ENCODE peak calls at places on chromosomes 5 and 9, in eight cellular contexts. T, G, F, D, Z, P, K and S are unnamed samples.

GRCh38 chr9:127868278-127868903 is 9.1 kb downstream of the AK1 start:
- DNase-seq in G (no peak), P (no peak), Z (no peak), F (no peak), K (no peak), D (no peak), T (no peak), S (no peak)

GRCh38 chr5:125394661-125395280 is 648.3 kb upstream of the ZNF608 start:
- DNase-seq in D (no peak), F (peak; percentile 40), K (no peak), G (no peak), P (no peak), T (no peak), Z (no peak), S (no peak)

GRCh38 chr5:100464418-100464817 is 70.8 kb upstream of the FAM174A start:
- DNase-seq in P (no peak), T (peak; percentile 72), F (peak; percentile 81), Z (no peak), K (no peak), G (no peak), D (no peak), S (peak; percentile 64)

GRCh38 chr5:84597904-84598303 is 213.2 kb upstream of the EDIL3 start:
- DNase-seq in F (no peak), T (no peak), D (no peak), G (no peak), P (no peak), Z (no peak), K (no peak), S (no peak)

GRCh38 chr5:172407861-172408260 is 46.5 kb downstream of the SH3PXD2B start:
- DNase-seq in D (no peak), P (no peak), K (no peak), G (no peak), Z (no peak), F (peak; percentile 85), T (peak; percentile 39), S (peak; percentile 19)

GRCh38 chr9:98445576-98445975 is 190.1 kb upstream of the TBC1D2 start:
- DNase-seq in G (no peak), F (no peak), P (no peak), Z (no peak), K (no peak), T (no peak), D (no peak), S (no peak)

GRCh38 chr9:128637656-128638055 is 19.0 kb downstream of the DYNC2I2 start:
- DNase-seq in K (no peak), F (peak; percentile 26), Z (no peak), P (no peak), T (peak; percentile 52), G (peak; percentile 2), D (no peak), S (no peak)

GRCh38 chr5:133705331-133705730 is 93.0 kb upstream of the FSTL4 start:
- DNase-seq in P (no peak), G (no peak), D (no peak), Z (no peak), K (no peak), F (no peak), T (no peak), S (no peak)

GRCh38 chr5:67166460-67166871 is 30.1 kb downstream of the CD180 start:
- DNase-seq in Z (no peak), K (no peak), P (no peak), G (peak; percentile 66), D (no peak), F (no peak), T (no peak), S (no peak)

GRCh38 chr9:13690595-13690994 is 411.1 kb upstream of the MPDZ start:
- DNase-seq in G (no peak), F (no peak), D (no peak), Z (no peak), K (no peak), P (no peak), T (peak; percentile 36), S (no peak)

GRCh38 chr5:169702726-169703481 is 65.8 kb downstream of the DOCK2 start:
- DNase-seq in T (peak; percentile 25), P (no peak), Z (no peak), D (no peak), K (no peak), G (no peak), F (peak; percentile 32), S (no peak)

GRCh38 chr5:169705322-169705721 is 68.2 kb downstream of the DOCK2 start:
- DNase-seq in F (no peak), K (no peak), D (no peak), G (no peak), P (no peak), T (no peak), Z (no peak), S (no peak)

GRCh38 chr5:169703803-169704202 is 66.7 kb downstream of the DOCK2 start:
- DNase-seq in G (no peak), Z (no peak), T (no peak), F (no peak), K (no peak), P (no peak), D (no peak), S (no peak)

GRCh38 chr5:169700611-169701010 is 63.5 kb downstream of the DOCK2 start:
- DNase-seq in D (no peak), F (no peak), T (no peak), G (no peak), Z (no peak), P (no peak), K (no peak), S (no peak)

DNA sequence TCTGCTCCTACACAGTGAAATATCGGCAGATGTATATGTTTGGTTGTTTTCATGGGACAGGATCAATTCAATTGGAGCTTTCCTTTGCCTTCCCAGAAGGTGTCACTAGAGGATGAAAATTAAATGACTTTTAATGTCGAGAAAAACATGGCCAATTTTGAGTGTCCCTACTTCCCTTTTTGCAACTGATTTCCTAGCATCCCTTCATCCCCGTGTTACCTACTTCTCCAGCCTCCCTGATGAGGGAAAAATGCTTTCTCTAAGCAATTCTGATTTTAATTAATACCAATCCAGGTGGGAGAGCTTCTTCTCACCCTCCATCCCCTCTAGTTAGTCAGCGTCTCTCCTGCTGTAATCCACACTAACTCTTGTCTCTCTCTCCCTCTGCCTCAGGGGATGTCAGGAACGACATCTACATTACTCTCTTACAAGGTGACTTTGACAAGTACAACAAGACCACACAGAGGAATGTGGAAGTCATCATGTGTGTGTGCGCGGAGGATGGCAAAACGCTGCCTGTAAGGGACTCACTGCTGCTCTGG is 64.9 kb downstream of the DOCK2 start:
- DNase-seq in Z (no peak), K (no peak), T (peak; percentile 76), G (no peak), P (no peak), F (peak; percentile 66), D (peak; percentile 27), S (no peak)
- TF ChIP-seq CTCF in Z (no peak), K (no peak), T (peak; percentile 69), G (no peak), P (peak; percentile 42), F (peak; percentile 67), D (peak; percentile 54), S (peak; percentile 58)

GRCh38 chr5:55187370-55187769 is 14.4 kb upstream of the CDC20B start:
- DNase-seq in T (no peak), F (no peak), P (no peak), K (no peak), Z (no peak), D (peak; percentile 25), G (no peak), S (no peak)
- TF ChIP-seq CTCF in T (no peak), F (peak; percentile 6), P (peak; percentile 50), K (no peak), Z (no peak), D (peak; percentile 49), G (peak; percentile 4), S (peak; percentile 36)

DNA sequence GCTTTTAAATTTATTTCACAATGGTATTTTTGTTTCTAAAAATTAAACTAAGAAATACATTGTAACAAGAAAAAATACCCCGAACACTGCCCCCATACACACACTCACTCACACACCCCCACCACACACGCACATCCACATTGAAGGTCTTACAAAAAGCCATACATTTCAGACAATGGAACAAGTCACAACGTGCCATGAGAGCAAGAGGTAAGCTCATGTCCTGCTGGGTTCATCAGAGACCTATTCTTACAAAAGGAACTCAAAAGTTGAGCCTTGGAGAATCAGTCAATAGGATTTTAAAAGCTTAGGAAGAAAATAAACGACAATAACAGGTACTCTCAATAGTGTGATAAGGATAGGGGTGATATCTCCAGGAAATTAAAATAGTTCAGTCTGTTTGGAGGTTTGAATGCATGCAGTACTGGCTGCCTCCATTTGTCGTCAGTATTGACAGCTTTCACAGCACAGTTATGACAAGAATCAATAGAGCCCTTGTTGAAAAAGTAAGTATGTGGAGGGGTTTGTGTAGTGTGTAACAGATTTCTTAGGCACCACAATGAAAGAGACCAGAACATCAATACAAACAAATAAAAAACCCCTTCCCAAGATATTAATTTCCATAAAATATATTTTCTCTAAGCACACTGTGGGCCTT is 1826.2 kb upstream of the CDH6 start:
- DNase-seq in T (no peak), F (no peak), G (no peak), P (no peak), D (peak; percentile 18), K (no peak), Z (no peak), S (no peak)
- TF ChIP-seq CTCF in T (no peak), F (no peak), G (no peak), P (peak; percentile 43), D (peak; percentile 53), K (no peak), Z (no peak), S (no peak)

DNA sequence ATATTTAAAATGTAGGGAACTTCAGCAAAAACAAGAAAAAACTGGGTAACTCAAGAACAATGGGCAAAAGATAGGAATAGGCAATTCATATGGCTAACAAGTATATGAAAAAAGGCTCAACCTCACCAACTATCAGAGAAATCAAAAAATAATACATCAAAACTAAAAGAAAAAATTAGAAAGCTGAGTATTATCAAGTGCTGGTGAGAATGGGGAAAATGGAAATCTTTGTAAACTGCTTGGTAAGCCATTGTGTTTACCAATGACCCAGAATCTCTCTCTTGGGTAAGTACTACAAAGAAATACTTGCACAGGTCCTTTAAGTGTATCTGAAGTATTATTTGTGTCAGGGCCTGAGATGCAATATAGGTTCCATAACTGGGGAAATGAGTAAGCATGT is 27.0 kb downstream of the ABHD17B start:
- DNase-seq in T (no peak), D (no peak), G (no peak), Z (no peak), K (no peak), F (no peak), P (no peak), S (no peak)
- TF ChIP-seq CTCF in T (no peak), D (no peak), G (no peak), Z (no peak), K (no peak), F (no peak), P (no peak), S (no peak)

DNA sequence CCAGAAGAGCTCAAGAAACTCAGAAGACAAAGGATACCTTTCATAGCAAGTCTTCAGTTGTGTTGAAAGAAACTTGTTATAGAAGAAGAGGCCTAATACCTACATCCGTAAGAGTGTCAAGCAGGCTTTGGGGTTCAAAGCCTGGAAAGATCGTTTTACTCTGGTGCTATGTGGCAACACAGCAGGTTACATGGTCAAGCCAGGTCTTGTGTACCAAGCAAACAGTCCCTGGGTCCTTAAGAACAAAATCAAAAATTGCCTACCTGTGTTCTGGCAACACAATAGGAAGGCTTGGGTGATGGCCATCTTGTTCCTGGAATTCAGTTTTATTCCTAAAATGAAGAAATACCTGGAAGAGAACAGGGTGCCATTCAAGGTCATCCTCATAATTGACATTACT is 32.0 kb upstream of the LRRC19 start:
- DNase-seq in Z (no peak), T (no peak), F (no peak), G (no peak), D (no peak), K (no peak), P (no peak), S (no peak)
- TF ChIP-seq CTCF in Z (no peak), T (no peak), F (no peak), G (no peak), D (no peak), K (no peak), P (no peak), S (no peak)